ENCODE peak calls at places on chromosomes 4 and X, in ten cellular contexts. One of them, this sample, is unnamed.

GRCh38 chr4:169611157-169611556 is 1.2 kb downstream of the NEK1 start:
- DNase-seq in neuronal stem cell: no peak
- DNase-seq in posterior vena cava: no peak
- DNase-seq in HT1080: no peak
- DNase-seq in GM12865: no peak
- DNase-seq in neural progenitor cell: no peak
- DNase-seq in activated CD4-positive, CD25-positive, alpha-beta regulatory T cell treated with anti-CD3 and anti-CD28 coated beads, Interleukin-2, amount 50 U/mL, for 72 hours: no peak
- DNase-seq in stimulated activated CD4-positive, alpha-beta T cell treated with anti-CD3 and anti-CD28 coated beads, TNF-alpha, amount 100 ng/mL, for 4 hours: no peak
- DNase-seq in MV-4-11: no peak
- DNase-seq in activated CD8-positive, alpha-beta memory T cell treated with anti-CD3 and anti-CD28 coated beads for 48 hours: no peak
- DNase-seq in this sample: no peak

GRCh38 chrX:23661671-23662070 is 5.6 kb upstream of the PRDX4 start:
- DNase-seq in activated CD4-positive, CD25-positive, alpha-beta regulatory T cell treated with anti-CD3 and anti-CD28 coated beads, Interleukin-2, amount 50 U/mL, for 72 hours: no peak
- DNase-seq in GM12865: no peak
- DNase-seq in MV-4-11: no peak
- DNase-seq in posterior vena cava: no peak
- DNase-seq in activated CD8-positive, alpha-beta memory T cell treated with anti-CD3 and anti-CD28 coated beads for 48 hours: no peak
- DNase-seq in HT1080: peak; percentile 1
- DNase-seq in stimulated activated CD4-positive, alpha-beta T cell treated with anti-CD3 and anti-CD28 coated beads, TNF-alpha, amount 100 ng/mL, for 4 hours: no peak
- DNase-seq in neuronal stem cell: no peak
- DNase-seq in neural progenitor cell: no peak
- DNase-seq in this sample: peak; percentile 32

GRCh38 chr4:52861879-52862604 is at the start of gene RASL11B:
- DNase-seq in neural progenitor cell: peak; percentile 92
- DNase-seq in stimulated activated CD4-positive, alpha-beta T cell treated with anti-CD3 and anti-CD28 coated beads, TNF-alpha, amount 100 ng/mL, for 4 hours: peak; percentile 68
- DNase-seq in posterior vena cava: peak; percentile 94
- DNase-seq in activated CD4-positive, CD25-positive, alpha-beta regulatory T cell treated with anti-CD3 and anti-CD28 coated beads, Interleukin-2, amount 50 U/mL, for 72 hours: peak; percentile 83
- DNase-seq in neuronal stem cell: peak; percentile 84
- DNase-seq in GM12865: peak; percentile 78
- DNase-seq in HT1080: peak; percentile 8
- DNase-seq in activated CD8-positive, alpha-beta memory T cell treated with anti-CD3 and anti-CD28 coated beads for 48 hours: peak; percentile 61
- DNase-seq in MV-4-11: peak; percentile 56
- DNase-seq in this sample: peak; percentile 74

GRCh38 chr4:86185659-86186058 is 174.2 kb downstream of the MAPK10 start:
- DNase-seq in activated CD8-positive, alpha-beta memory T cell treated with anti-CD3 and anti-CD28 coated beads for 48 hours: no peak
- DNase-seq in neural progenitor cell: no peak
- DNase-seq in MV-4-11: no peak
- DNase-seq in GM12865: no peak
- DNase-seq in stimulated activated CD4-positive, alpha-beta T cell treated with anti-CD3 and anti-CD28 coated beads, TNF-alpha, amount 100 ng/mL, for 4 hours: no peak
- DNase-seq in HT1080: no peak
- DNase-seq in neuronal stem cell: no peak
- DNase-seq in posterior vena cava: no peak
- DNase-seq in activated CD4-positive, CD25-positive, alpha-beta regulatory T cell treated with anti-CD3 and anti-CD28 coated beads, Interleukin-2, amount 50 U/mL, for 72 hours: no peak
- DNase-seq in this sample: no peak

GRCh38 chrX:14504960-14505538 is 24.3 kb upstream of the GLRA2 start:
- DNase-seq in neuronal stem cell: no peak
- DNase-seq in activated CD4-positive, CD25-positive, alpha-beta regulatory T cell treated with anti-CD3 and anti-CD28 coated beads, Interleukin-2, amount 50 U/mL, for 72 hours: no peak
- DNase-seq in activated CD8-positive, alpha-beta memory T cell treated with anti-CD3 and anti-CD28 coated beads for 48 hours: no peak
- DNase-seq in HT1080: no peak
- DNase-seq in posterior vena cava: no peak
- DNase-seq in GM12865: no peak
- DNase-seq in stimulated activated CD4-positive, alpha-beta T cell treated with anti-CD3 and anti-CD28 coated beads, TNF-alpha, amount 100 ng/mL, for 4 hours: no peak
- DNase-seq in MV-4-11: no peak
- DNase-seq in neural progenitor cell: no peak
- DNase-seq in this sample: no peak

GRCh38 chrX:13821740-13822139 is 4.8 kb upstream of the GPM6B start:
- DNase-seq in activated CD4-positive, CD25-positive, alpha-beta regulatory T cell treated with anti-CD3 and anti-CD28 coated beads, Interleukin-2, amount 50 U/mL, for 72 hours: no peak
- DNase-seq in neural progenitor cell: no peak
- DNase-seq in activated CD8-positive, alpha-beta memory T cell treated with anti-CD3 and anti-CD28 coated beads for 48 hours: no peak
- DNase-seq in MV-4-11: no peak
- DNase-seq in posterior vena cava: no peak
- DNase-seq in stimulated activated CD4-positive, alpha-beta T cell treated with anti-CD3 and anti-CD28 coated beads, TNF-alpha, amount 100 ng/mL, for 4 hours: no peak
- DNase-seq in HT1080: no peak
- DNase-seq in GM12865: no peak
- DNase-seq in neuronal stem cell: no peak
- DNase-seq in this sample: no peak

GRCh38 chr4:38306482-38307071 is 346.4 kb downstream of the PTTG2 start:
- DNase-seq in activated CD8-positive, alpha-beta memory T cell treated with anti-CD3 and anti-CD28 coated beads for 48 hours: no peak
- DNase-seq in GM12865: peak; percentile 94
- DNase-seq in neuronal stem cell: no peak
- DNase-seq in neural progenitor cell: no peak
- DNase-seq in MV-4-11: peak; percentile 47
- DNase-seq in activated CD4-positive, CD25-positive, alpha-beta regulatory T cell treated with anti-CD3 and anti-CD28 coated beads, Interleukin-2, amount 50 U/mL, for 72 hours: no peak
- DNase-seq in HT1080: no peak
- DNase-seq in posterior vena cava: no peak
- DNase-seq in stimulated activated CD4-positive, alpha-beta T cell treated with anti-CD3 and anti-CD28 coated beads, TNF-alpha, amount 100 ng/mL, for 4 hours: no peak
- DNase-seq in this sample: no peak

GRCh38 chr4:2812600-2812932 is 19.7 kb downstream of the SH3BP2 start:
- DNase-seq in neural progenitor cell: no peak
- DNase-seq in activated CD8-positive, alpha-beta memory T cell treated with anti-CD3 and anti-CD28 coated beads for 48 hours: no peak
- DNase-seq in HT1080: no peak
- DNase-seq in GM12865: peak; percentile 40
- DNase-seq in MV-4-11: no peak
- DNase-seq in stimulated activated CD4-positive, alpha-beta T cell treated with anti-CD3 and anti-CD28 coated beads, TNF-alpha, amount 100 ng/mL, for 4 hours: no peak
- DNase-seq in neuronal stem cell: no peak
- DNase-seq in posterior vena cava: no peak
- DNase-seq in activated CD4-positive, CD25-positive, alpha-beta regulatory T cell treated with anti-CD3 and anti-CD28 coated beads, Interleukin-2, amount 50 U/mL, for 72 hours: no peak
- DNase-seq in this sample: peak; percentile 12

GRCh38 chrX:2414384-2414783 is 86.4 kb downstream of the DHRSX start:
- DNase-seq in HT1080: no peak
- DNase-seq in stimulated activated CD4-positive, alpha-beta T cell treated with anti-CD3 and anti-CD28 coated beads, TNF-alpha, amount 100 ng/mL, for 4 hours: no peak
- DNase-seq in GM12865: no peak
- DNase-seq in activated CD4-positive, CD25-positive, alpha-beta regulatory T cell treated with anti-CD3 and anti-CD28 coated beads, Interleukin-2, amount 50 U/mL, for 72 hours: no peak
- DNase-seq in posterior vena cava: no peak
- DNase-seq in activated CD8-positive, alpha-beta memory T cell treated with anti-CD3 and anti-CD28 coated beads for 48 hours: no peak
- DNase-seq in neuronal stem cell: no peak
- DNase-seq in neural progenitor cell: no peak
- DNase-seq in MV-4-11: no peak
- DNase-seq in this sample: no peak

GRCh38 chr4:102616661-102617060 is 115.5 kb downstream of the NFKB1 start:
- DNase-seq in activated CD4-positive, CD25-positive, alpha-beta regulatory T cell treated with anti-CD3 and anti-CD28 coated beads, Interleukin-2, amount 50 U/mL, for 72 hours: no peak
- DNase-seq in MV-4-11: no peak
- DNase-seq in HT1080: no peak
- DNase-seq in stimulated activated CD4-positive, alpha-beta T cell treated with anti-CD3 and anti-CD28 coated beads, TNF-alpha, amount 100 ng/mL, for 4 hours: no peak
- DNase-seq in neuronal stem cell: no peak
- DNase-seq in posterior vena cava: no peak
- DNase-seq in neural progenitor cell: peak; percentile 51
- DNase-seq in activated CD8-positive, alpha-beta memory T cell treated with anti-CD3 and anti-CD28 coated beads for 48 hours: no peak
- DNase-seq in GM12865: no peak
- DNase-seq in this sample: no peak

This sample was measured in ELR.